ENCODE peak calls at places on chromosomes 7 and 10, in nine cellular contexts. F is transverse colon, W is right lobe of liver, E is sigmoid colon, C is upper lobe of left lung, R is uterus, Y is esophagus squamous epithelium, S is adrenal gland, T is ovary. V is an unnamed sample.

GRCh38 chr7:158812684-158813083 is 16.6 kb downstream of the ESYT2 start:
- DNase-seq in T (no peak), C (no peak), W (no peak), S (no peak), Y (no peak), F (no peak), R (no peak), E (no peak), V (no peak)

GRCh38 chr10:59340279-59340678 is 22.1 kb downstream of the FAM13C start:
- DNase-seq in T (no peak), C (no peak), Y (no peak), E (no peak), R (no peak), W (no peak), F (no peak), S (no peak), V (no peak)

GRCh38 chr10:130807721-130808120 is 503.8 kb downstream of the TCERG1L start:
- DNase-seq in C (no peak), S (no peak), F (no peak), Y (no peak), W (no peak), T (no peak), E (no peak), R (no peak), V (no peak)

GRCh38 chr10:73591935-73592699 is 975 bp upstream of the USP54 start:
- DNase-seq in T (peak), E (peak), F (peak), C (no peak), S (no peak), W (peak), R (peak), Y (no peak), V (no peak)

GRCh38 chr7:21960922-21961321 is 15.2 kb upstream of the CDCA7L start:
- DNase-seq in R (no peak), Y (no peak), T (no peak), F (no peak), E (no peak), S (no peak), W (no peak), C (no peak), V (no peak)

GRCh38 chr10:29203432-29203831 is 85.4 kb upstream of the LYZL1 start:
- DNase-seq in T (no peak), S (no peak), R (no peak), F (no peak), E (no peak), C (no peak), W (no peak), Y (no peak), V (no peak)

GRCh38 chr10:114603943-114604342 is 54.1 kb downstream of the ABLIM1 start:
- DNase-seq in E (no peak), F (peak), Y (no peak), T (no peak), S (no peak), R (no peak), C (no peak), W (no peak), V (no peak)

GRCh38 chr7:143882611-143883078 is 19.3 kb downstream of the TCAF1 start:
- DNase-seq in F (peak), Y (no peak), C (peak), S (peak), T (peak), W (peak), E (peak), R (peak), V (no peak)

GRCh38 chr7:1156782-1157535 is 3.0 kb downstream of the ZFAND2A start:
- DNase-seq in F (peak), E (no peak), R (no peak), T (no peak), Y (no peak), W (peak), C (no peak), S (no peak), V (no peak)

GRCh38 chr10:35916791-35917190 is 274.7 kb upstream of the FZD8 start:
- DNase-seq in W (no peak), Y (no peak), F (no peak), S (no peak), C (no peak), E (no peak), T (no peak), R (no peak), V (no peak)

GRCh38 chr7:12957487-12957886 is 270.1 kb downstream of the ARL4A start:
- DNase-seq in E (no peak), R (no peak), C (no peak), F (no peak), S (no peak), T (no peak), W (no peak), Y (no peak), V (no peak)

GRCh38 chr7:45259966-45260646 is 102.5 kb downstream of the RAMP3 start:
- DNase-seq in C (peak), Y (no peak), W (peak), S (peak), F (peak), E (no peak), R (peak), T (peak), V (peak)

GRCh38 chr7:110944448-110944847 is 146.5 kb upstream of the LRRN3 start:
- DNase-seq in C (peak), F (no peak), S (no peak), R (no peak), E (no peak), T (no peak), Y (no peak), W (no peak), V (no peak)

DNA sequence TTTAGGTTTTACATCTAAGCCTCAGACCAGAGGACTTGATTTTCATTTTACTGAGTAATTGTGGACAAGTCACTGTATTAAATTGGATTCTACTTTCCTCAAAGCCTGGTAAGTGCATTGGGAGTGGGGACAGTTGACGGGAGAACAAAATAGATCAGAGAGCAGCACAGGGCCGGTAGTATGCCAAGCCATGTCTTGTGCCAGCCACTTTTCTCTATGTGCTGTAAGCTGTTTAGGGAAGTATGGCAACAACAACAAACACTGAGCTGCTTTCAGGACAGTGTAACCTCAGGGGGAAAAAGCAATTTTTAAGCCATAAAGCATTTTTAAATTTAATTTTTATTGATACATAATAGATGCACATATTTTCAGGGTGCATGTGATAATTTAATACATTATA is 365.9 kb upstream of the IGFBP3 start:
- DNase-seq in S (no peak), W (no peak), C (no peak), R (no peak), Y (no peak), T (no peak), F (no peak), E (no peak), V (no peak)
- TF ChIP-seq POLR2A in S (no peak), W (no peak), C (no peak), R (no peak), Y (no peak), T (no peak), F (no peak), E (no peak), V (no peak)

GRCh38 chr10:71060636-71061426 is 151.5 kb upstream of the UNC5B start:
- DNase-seq in Y (no peak), C (no peak), R (no peak), F (no peak), T (no peak), W (no peak), E (no peak), S (no peak), V (no peak)
- TF ChIP-seq CTCF in Y (no peak), C (no peak), R (no peak), F (no peak), T (no peak), W (no peak), E (no peak), S (no peak), V (no peak)

DNA sequence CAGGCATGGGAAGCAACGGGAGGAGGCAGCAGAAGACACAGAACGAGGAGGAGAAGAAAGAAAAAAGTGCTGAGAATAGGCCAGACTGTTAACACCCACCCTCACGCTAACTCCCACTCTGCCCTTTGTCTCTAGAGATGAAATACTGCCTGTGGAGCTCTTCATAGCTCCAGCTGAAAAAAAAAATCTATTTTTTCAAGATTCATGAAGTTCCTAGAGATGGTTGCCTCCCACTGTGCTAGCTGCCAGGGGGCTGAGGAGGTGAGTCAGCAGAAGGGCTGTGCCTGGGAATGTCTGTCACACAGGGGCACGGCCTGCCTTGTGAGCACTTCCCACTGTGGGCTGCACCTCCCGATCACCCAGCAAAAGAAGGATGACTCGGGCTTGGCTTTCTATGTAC is 144.5 kb downstream of the RNF216 start:
- DNase-seq in F (peak), C (no peak), W (no peak), R (peak), S (peak), Y (no peak), E (peak), T (peak), V (peak)
- H3K4me3 ChIP-seq in F (no peak), C (no peak), W (no peak), R (no peak), S (no peak), Y (no peak), E (no peak), T (no peak), V (no peak)

GRCh38 chr10:11245510-11245909 is 227.8 kb downstream of the CELF2 start:
- DNase-seq in R (no peak), C (no peak), T (no peak), W (no peak), Y (no peak), F (no peak), E (no peak), S (no peak), V (no peak)
- TF ChIP-seq POLR2A in R (no peak), C (no peak), T (no peak), W (no peak), Y (no peak), F (no peak), E (no peak), S (no peak), V (no peak)

V was measured in lower leg skin.